ENCODE peak calls at places on chromosomes 1 and 21, in seven cellular contexts. One of them, this sample, is unnamed.

GRCh38 chr1:234987415-234988159 is 141.1 kb downstream of the TOMM20 start:
- DNase-seq in astrocyte: peak
- DNase-seq in IMR-90: peak
- DNase-seq in fibroblast of the aortic adventitia: peak
- DNase-seq in cardiac fibroblast: peak
- DNase-seq in OCI-LY7: peak
- DNase-seq in left ventricle myocardium inferior: peak
- DNase-seq in this sample: no peak

GRCh38 chr1:110107867-110108469 is 4.3 kb upstream of the UBL4B start:
- DNase-seq in astrocyte: no peak
- DNase-seq in IMR-90: no peak
- DNase-seq in left ventricle myocardium inferior: no peak
- DNase-seq in cardiac fibroblast: no peak
- DNase-seq in OCI-LY7: no peak
- DNase-seq in fibroblast of the aortic adventitia: no peak
- DNase-seq in this sample: no peak

GRCh38 chr21:25005388-25005787 is 601.9 kb downstream of the MRPL39 start:
- DNase-seq in IMR-90: peak
- DNase-seq in left ventricle myocardium inferior: no peak
- DNase-seq in astrocyte: peak
- DNase-seq in OCI-LY7: no peak
- DNase-seq in fibroblast of the aortic adventitia: no peak
- DNase-seq in cardiac fibroblast: peak
- DNase-seq in this sample: no peak

GRCh38 chr1:116163533-116163932 is 52.3 kb downstream of the MAB21L3 start:
- DNase-seq in IMR-90: no peak
- DNase-seq in fibroblast of the aortic adventitia: no peak
- DNase-seq in left ventricle myocardium inferior: no peak
- DNase-seq in cardiac fibroblast: no peak
- DNase-seq in OCI-LY7: no peak
- DNase-seq in astrocyte: no peak
- DNase-seq in this sample: no peak

GRCh38 chr1:50109647-50110075 is 941 bp downstream of the ELAVL4 start:
- DNase-seq in astrocyte: peak
- DNase-seq in left ventricle myocardium inferior: no peak
- DNase-seq in fibroblast of the aortic adventitia: no peak
- DNase-seq in IMR-90: no peak
- DNase-seq in OCI-LY7: no peak
- DNase-seq in cardiac fibroblast: no peak
- DNase-seq in this sample: no peak

GRCh38 chr1:225882008-225882698 is at the start of gene TMEM63A:
- DNase-seq in IMR-90: peak
- DNase-seq in fibroblast of the aortic adventitia: peak
- DNase-seq in astrocyte: peak
- DNase-seq in left ventricle myocardium inferior: peak
- DNase-seq in cardiac fibroblast: peak
- DNase-seq in OCI-LY7: peak
- DNase-seq in this sample: peak

GRCh38 chr1:2212167-2212541 is 16.0 kb upstream of the SKI start:
- DNase-seq in IMR-90: peak
- DNase-seq in left ventricle myocardium inferior: peak
- DNase-seq in astrocyte: no peak
- DNase-seq in cardiac fibroblast: no peak
- DNase-seq in fibroblast of the aortic adventitia: no peak
- DNase-seq in OCI-LY7: no peak
- DNase-seq in this sample: no peak

GRCh38 chr1:187928288-187928687 is 1099.5 kb downstream of the PLA2G4A start:
- DNase-seq in IMR-90: peak
- DNase-seq in left ventricle myocardium inferior: no peak
- DNase-seq in OCI-LY7: no peak
- DNase-seq in fibroblast of the aortic adventitia: peak
- DNase-seq in astrocyte: peak
- DNase-seq in cardiac fibroblast: peak
- DNase-seq in this sample: no peak

GRCh38 chr1:3681898-3682806 is 29.8 kb downstream of the TP73 start:
- DNase-seq in cardiac fibroblast: no peak
- DNase-seq in astrocyte: no peak
- DNase-seq in left ventricle myocardium inferior: no peak
- DNase-seq in IMR-90: no peak
- DNase-seq in OCI-LY7: no peak
- DNase-seq in fibroblast of the aortic adventitia: no peak
- DNase-seq in this sample: peak

GRCh38 chr21:31888936-31889371 is 16.1 kb downstream of the HUNK start:
- DNase-seq in IMR-90: no peak
- DNase-seq in astrocyte: no peak
- DNase-seq in cardiac fibroblast: no peak
- DNase-seq in OCI-LY7: no peak
- DNase-seq in fibroblast of the aortic adventitia: no peak
- DNase-seq in left ventricle myocardium inferior: no peak
- DNase-seq in this sample: no peak

GRCh38 chr1:40607921-40608320 is 57.6 kb downstream of the RIMS3 start:
- DNase-seq in astrocyte: no peak
- DNase-seq in IMR-90: no peak
- DNase-seq in left ventricle myocardium inferior: no peak
- DNase-seq in fibroblast of the aortic adventitia: no peak
- DNase-seq in OCI-LY7: no peak
- DNase-seq in cardiac fibroblast: no peak
- DNase-seq in this sample: no peak

DNA sequence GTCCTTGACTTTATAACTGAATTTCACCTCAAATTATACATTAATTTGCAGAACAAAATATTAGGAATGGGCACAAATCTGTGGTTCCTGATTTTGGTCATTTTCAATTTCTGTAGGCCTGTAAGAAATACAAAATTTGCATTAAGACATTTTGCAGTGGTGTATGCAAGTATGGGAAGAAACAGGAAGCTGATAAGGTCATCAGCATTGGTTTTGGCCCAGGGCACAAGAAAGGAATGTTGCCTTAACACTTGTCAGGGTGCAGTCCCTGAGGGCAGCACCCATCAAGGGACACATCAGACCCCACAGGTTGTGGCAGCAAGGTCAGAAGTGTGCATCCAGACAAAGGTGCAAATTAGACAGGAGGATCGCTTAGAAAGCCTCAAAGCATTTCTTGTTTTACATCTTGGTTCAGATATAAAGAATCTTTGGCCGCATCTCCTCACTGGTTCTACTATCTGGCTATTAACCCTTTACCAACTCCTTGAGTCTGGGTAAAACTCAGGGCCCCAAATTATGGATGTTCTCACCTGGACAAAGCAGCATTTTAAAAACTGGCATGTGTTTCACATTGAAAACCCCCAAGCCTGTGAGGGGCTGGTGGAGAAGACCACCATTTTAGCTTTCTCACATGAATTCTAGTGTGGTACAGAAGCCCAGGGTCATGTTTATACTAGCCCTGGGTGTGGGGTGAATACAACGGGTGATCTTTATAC is 182.4 kb downstream of the CDC7 start:
- DNase-seq in IMR-90: no peak
- DNase-seq in cardiac fibroblast: no peak
- DNase-seq in fibroblast of the aortic adventitia: no peak
- DNase-seq in astrocyte: no peak
- DNase-seq in OCI-LY7: no peak
- DNase-seq in left ventricle myocardium inferior: no peak
- DNase-seq in this sample: no peak
- TF ChIP-seq CTCF in IMR-90: no peak
- TF ChIP-seq CTCF in cardiac fibroblast: no peak
- TF ChIP-seq CTCF in fibroblast of the aortic adventitia: no peak
- TF ChIP-seq CTCF in astrocyte: no peak
- TF ChIP-seq CTCF in OCI-LY7: no peak
- TF ChIP-seq CTCF in left ventricle myocardium inferior: no peak
- TF ChIP-seq CTCF in this sample: no peak

DNA sequence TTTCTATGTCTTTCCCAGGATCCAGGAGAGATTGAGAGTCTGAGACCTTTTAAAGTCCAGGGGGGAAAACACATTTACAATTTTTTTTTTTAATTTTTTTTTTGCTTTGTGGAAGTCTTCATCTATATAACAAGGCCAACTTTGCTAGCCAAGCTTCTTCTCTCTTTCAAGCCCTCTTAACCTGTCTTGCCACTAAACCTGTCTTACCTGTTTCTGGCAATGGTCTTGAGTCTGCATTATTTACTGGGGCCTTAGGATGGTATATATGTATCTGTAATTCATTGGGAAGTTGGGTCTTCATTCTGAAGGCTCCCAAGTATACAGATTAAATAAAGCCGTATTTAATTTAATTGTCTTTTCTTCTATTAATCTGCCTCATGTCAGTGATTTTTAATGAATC is 750.9 kb upstream of the B3GALT2 start:
- DNase-seq in IMR-90: no peak
- DNase-seq in OCI-LY7: no peak
- DNase-seq in fibroblast of the aortic adventitia: no peak
- DNase-seq in astrocyte: no peak
- DNase-seq in left ventricle myocardium inferior: no peak
- DNase-seq in cardiac fibroblast: no peak
- DNase-seq in this sample: no peak
- H3K4me3 ChIP-seq in IMR-90: no peak
- H3K4me3 ChIP-seq in OCI-LY7: no peak
- H3K4me3 ChIP-seq in fibroblast of the aortic adventitia: no peak
- H3K4me3 ChIP-seq in astrocyte: no peak
- H3K4me3 ChIP-seq in left ventricle myocardium inferior: no peak
- H3K4me3 ChIP-seq in cardiac fibroblast: no peak
- H3K4me3 ChIP-seq in this sample: no peak

GRCh38 chr1:8902765-8903164 is 24.3 kb upstream of the ENO1 start:
- DNase-seq in fibroblast of the aortic adventitia: peak
- DNase-seq in left ventricle myocardium inferior: no peak
- DNase-seq in IMR-90: peak
- DNase-seq in astrocyte: peak
- DNase-seq in cardiac fibroblast: peak
- DNase-seq in OCI-LY7: no peak
- DNase-seq in this sample: no peak
- TF ChIP-seq CTCF in fibroblast of the aortic adventitia: peak
- TF ChIP-seq CTCF in left ventricle myocardium inferior: no peak
- TF ChIP-seq CTCF in IMR-90: peak
- TF ChIP-seq CTCF in astrocyte: no peak
- TF ChIP-seq CTCF in cardiac fibroblast: peak
- TF ChIP-seq CTCF in OCI-LY7: no peak
- TF ChIP-seq CTCF in this sample: no peak

GRCh38 chr1:16212251-16212961 is at the start of gene ARHGEF19:
- DNase-seq in IMR-90: no peak
- DNase-seq in astrocyte: no peak
- DNase-seq in left ventricle myocardium inferior: no peak
- DNase-seq in cardiac fibroblast: no peak
- DNase-seq in fibroblast of the aortic adventitia: no peak
- DNase-seq in OCI-LY7: no peak
- DNase-seq in this sample: peak
- H3K4me3 ChIP-seq in IMR-90: no peak
- H3K4me3 ChIP-seq in astrocyte: no peak
- H3K4me3 ChIP-seq in left ventricle myocardium inferior: no peak
- H3K4me3 ChIP-seq in cardiac fibroblast: no peak
- H3K4me3 ChIP-seq in fibroblast of the aortic adventitia: no peak
- H3K4me3 ChIP-seq in OCI-LY7: no peak
- H3K4me3 ChIP-seq in this sample: no peak

GRCh38 chr1:184164529-184164928 is 113.0 kb downstream of the TSEN15 start:
- DNase-seq in fibroblast of the aortic adventitia: no peak
- DNase-seq in IMR-90: no peak
- DNase-seq in cardiac fibroblast: no peak
- DNase-seq in left ventricle myocardium inferior: peak
- DNase-seq in astrocyte: no peak
- DNase-seq in OCI-LY7: no peak
- DNase-seq in this sample: no peak
- TF ChIP-seq CTCF in fibroblast of the aortic adventitia: no peak
- TF ChIP-seq CTCF in IMR-90: no peak
- TF ChIP-seq CTCF in cardiac fibroblast: no peak
- TF ChIP-seq CTCF in left ventricle myocardium inferior: no peak
- TF ChIP-seq CTCF in astrocyte: no peak
- TF ChIP-seq CTCF in OCI-LY7: no peak
- TF ChIP-seq CTCF in this sample: no peak

GRCh38 chr1:217139513-217139912 is 416.3 kb upstream of the ESRRG start:
- DNase-seq in left ventricle myocardium inferior: no peak
- DNase-seq in fibroblast of the aortic adventitia: no peak
- DNase-seq in OCI-LY7: no peak
- DNase-seq in astrocyte: no peak
- DNase-seq in IMR-90: no peak
- DNase-seq in cardiac fibroblast: no peak
- DNase-seq in this sample: no peak
- H3K4me3 ChIP-seq in left ventricle myocardium inferior: peak
- H3K4me3 ChIP-seq in fibroblast of the aortic adventitia: no peak
- H3K4me3 ChIP-seq in OCI-LY7: no peak
- H3K4me3 ChIP-seq in astrocyte: no peak
- H3K4me3 ChIP-seq in IMR-90: no peak
- H3K4me3 ChIP-seq in cardiac fibroblast: no peak
- H3K4me3 ChIP-seq in this sample: no peak

GRCh38 chr1:35112668-35113067 is 33.5 kb downstream of the ZMYM1 start:
- DNase-seq in cardiac fibroblast: peak
- DNase-seq in left ventricle myocardium inferior: no peak
- DNase-seq in IMR-90: peak
- DNase-seq in OCI-LY7: peak
- DNase-seq in astrocyte: no peak
- DNase-seq in fibroblast of the aortic adventitia: peak
- DNase-seq in this sample: no peak
- TF ChIP-seq CTCF in cardiac fibroblast: peak
- TF ChIP-seq CTCF in left ventricle myocardium inferior: no peak
- TF ChIP-seq CTCF in IMR-90: peak
- TF ChIP-seq CTCF in OCI-LY7: peak
- TF ChIP-seq CTCF in astrocyte: peak
- TF ChIP-seq CTCF in fibroblast of the aortic adventitia: no peak
- TF ChIP-seq CTCF in this sample: no peak

GRCh38 chr21:29300547-29301138 is 1.9 kb downstream of the BACH1 start:
- DNase-seq in IMR-90: peak
- DNase-seq in OCI-LY7: peak
- DNase-seq in fibroblast of the aortic adventitia: no peak
- DNase-seq in astrocyte: peak
- DNase-seq in cardiac fibroblast: peak
- DNase-seq in left ventricle myocardium inferior: no peak
- DNase-seq in this sample: no peak

GRCh38 chr21:29303301-29303700 is 4.6 kb downstream of the BACH1 start:
- DNase-seq in left ventricle myocardium inferior: no peak
- DNase-seq in cardiac fibroblast: no peak
- DNase-seq in OCI-LY7: no peak
- DNase-seq in IMR-90: no peak
- DNase-seq in astrocyte: no peak
- DNase-seq in fibroblast of the aortic adventitia: no peak
- DNase-seq in this sample: no peak

GRCh38 chr21:29301703-29302102 is 3.0 kb downstream of the BACH1 start:
- DNase-seq in cardiac fibroblast: no peak
- DNase-seq in astrocyte: no peak
- DNase-seq in OCI-LY7: no peak
- DNase-seq in IMR-90: no peak
- DNase-seq in fibroblast of the aortic adventitia: no peak
- DNase-seq in left ventricle myocardium inferior: no peak
- DNase-seq in this sample: no peak

GRCh38 chr21:29304577-29304976 is 5.9 kb downstream of the BACH1 start:
- DNase-seq in fibroblast of the aortic adventitia: no peak
- DNase-seq in IMR-90: no peak
- DNase-seq in astrocyte: peak
- DNase-seq in cardiac fibroblast: no peak
- DNase-seq in OCI-LY7: no peak
- DNase-seq in left ventricle myocardium inferior: no peak
- DNase-seq in this sample: no peak

DNA sequence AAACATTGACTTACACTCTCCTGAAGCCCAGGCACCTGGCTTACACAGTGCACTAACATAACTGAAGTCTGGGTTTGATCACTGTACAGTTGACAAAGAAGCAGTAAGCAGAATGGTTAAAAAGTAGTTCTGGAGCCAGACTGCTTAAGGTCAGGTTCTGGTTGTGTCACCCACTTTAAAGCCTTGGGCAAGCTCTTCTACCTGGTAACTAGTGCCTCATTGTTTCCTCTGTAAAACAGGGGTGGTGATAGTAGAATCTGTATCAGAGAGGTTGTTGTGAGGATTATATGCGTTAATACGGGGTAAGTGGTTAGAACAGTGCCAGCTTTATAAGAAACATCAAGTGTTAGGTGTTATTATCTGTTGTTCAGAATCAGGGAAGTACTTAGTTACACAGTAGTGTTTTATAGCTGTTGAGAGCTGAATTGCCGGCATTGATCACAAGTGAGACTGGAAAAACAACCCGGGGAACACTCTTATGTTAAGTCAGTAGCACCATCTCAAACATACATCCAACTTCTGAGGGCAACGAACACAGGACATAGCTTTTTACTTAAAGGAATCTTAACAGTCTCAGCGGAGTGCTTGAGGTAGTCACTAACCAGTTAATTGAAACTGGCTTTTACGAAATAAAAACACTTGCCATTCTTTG is 3.7 kb downstream of the BACH1 start:
- DNase-seq in OCI-LY7: no peak
- DNase-seq in astrocyte: peak
- DNase-seq in IMR-90: peak
- DNase-seq in fibroblast of the aortic adventitia: peak
- DNase-seq in cardiac fibroblast: no peak
- DNase-seq in left ventricle myocardium inferior: no peak
- DNase-seq in this sample: no peak
- H3K4me3 ChIP-seq in OCI-LY7: no peak
- H3K4me3 ChIP-seq in astrocyte: peak
- H3K4me3 ChIP-seq in IMR-90: peak
- H3K4me3 ChIP-seq in fibroblast of the aortic adventitia: peak
- H3K4me3 ChIP-seq in cardiac fibroblast: no peak
- H3K4me3 ChIP-seq in left ventricle myocardium inferior: peak
- H3K4me3 ChIP-seq in this sample: no peak

This sample was measured in mucosa of descending colon.